ENCODE peak calls at places on chromosomes 1 and 21, in nine cellular contexts. R is NCI-H345; L is Calu3; A is AG10803; P is H54; V is NCI-H2107; M is AG20443; H is activated CD8-positive, alpha-beta memory T cell treated with anti-CD3 and anti-CD28 coated beads for 4 hours; S is activated naive CD4-positive, alpha-beta T cell treated with anti-CD3 and anti-CD28 coated beads for 36 hours. G is an unnamed sample.

GRCh38 chr1:186304982-186305949 is 69.8 kb downstream of the TPR start:
- DNase-seq in H (no peak), S (peak; percentile 45), R (no peak), P (no peak), A (peak; percentile 34), L (no peak), V (no peak), M (peak; percentile 56), G (peak; percentile 15)

GRCh38 chr1:231241751-231242150 is 739 bp downstream of the GNPAT start:
- DNase-seq in A (no peak), M (peak; percentile 39), V (no peak), R (peak; percentile 23), S (peak; percentile 50), L (peak; percentile 23), H (no peak), P (peak; percentile 14), G (no peak)

GRCh38 chr1:225533238-225533637 is 105.4 kb upstream of the LBR start:
- DNase-seq in L (no peak), R (no peak), P (no peak), V (no peak), A (no peak), M (no peak), H (no peak), S (no peak), G (no peak)

GRCh38 chr1:47478090-47478489 is 40.2 kb downstream of the FOXD2 start:
- DNase-seq in M (peak; percentile 56), A (peak; percentile 6), L (peak; percentile 62), S (no peak), H (no peak), R (no peak), V (no peak), P (no peak), G (peak; percentile 21)

GRCh38 chr1:186082235-186082937 is 292.7 kb downstream of the TPR start:
- DNase-seq in P (no peak), S (peak; percentile 28), A (peak; percentile 76), R (peak; percentile 99), L (peak; percentile 75), V (peak; percentile 93), H (no peak), M (peak; percentile 67), G (no peak)

GRCh38 chr1:112674986-112675727 is 698 bp downstream of the MOV10 start:
- DNase-seq in P (no peak), V (peak; percentile 21), S (peak; percentile 46), R (peak; percentile 63), L (peak; percentile 54), A (no peak), H (no peak), M (peak; percentile 73), G (peak; percentile 58)

GRCh38 chr21:42463861-42464515 is 32.0 kb downstream of the RSPH1 start:
- DNase-seq in A (peak; percentile 60), V (no peak), S (peak; percentile 80), R (peak; percentile 59), H (peak; percentile 47), M (no peak), L (peak; percentile 54), P (no peak), G (peak; percentile 72)

GRCh38 chr1:228852015-228852414 is 116.7 kb downstream of the RHOU start:
- DNase-seq in M (no peak), P (no peak), S (no peak), V (no peak), A (no peak), H (no peak), R (no peak), L (no peak), G (no peak)

GRCh38 chr1:46369542-46370213 is 24.4 kb upstream of the FAAH start:
- DNase-seq in S (no peak), V (no peak), A (peak; percentile 27), L (no peak), H (no peak), R (no peak), P (no peak), M (peak; percentile 52), G (no peak)

GRCh38 chr1:66334311-66334710 is 199.6 kb upstream of the SGIP1 start:
- DNase-seq in R (no peak), H (no peak), S (no peak), A (no peak), V (no peak), L (no peak), M (no peak), P (no peak), G (no peak)

GRCh38 chr1:10941891-10942541 is 70.4 kb upstream of the TARDBP start:
- DNase-seq in H (peak; percentile 29), R (peak; percentile 65), L (peak; percentile 62), P (peak; percentile 60), S (peak; percentile 68), A (peak; percentile 57), M (peak; percentile 89), V (peak; percentile 50), G (peak; percentile 80)

GRCh38 chr1:223429313-223429731 is 36.1 kb downstream of the CCDC185 start:
- DNase-seq in L (no peak), A (peak; percentile 81), R (no peak), H (no peak), M (peak; percentile 85), S (no peak), V (no peak), P (no peak), G (no peak)

GRCh38 chr1:87436534-87436933 is 107.9 kb downstream of the LMO4 start:
- DNase-seq in P (no peak), H (no peak), A (no peak), S (no peak), M (no peak), L (peak; percentile 42), R (no peak), V (no peak), G (peak; percentile 66)

GRCh38 chr1:145855426-145855948 is 3.4 kb downstream of the PIAS3 start:
- DNase-seq in R (no peak), M (no peak), P (no peak), A (no peak), L (no peak), V (no peak), S (no peak), H (no peak), G (no peak)

GRCh38 chr1:39525366-39526165 is 34.1 kb downstream of the BMP8A start:
- DNase-seq in R (no peak), A (no peak), M (no peak), V (no peak), P (no peak), S (peak; percentile 36), L (no peak), H (no peak), G (no peak)

GRCh38 chr1:205748398-205749093 is 1.4 kb downstream of the NUCKS1 start:
- DNase-seq in A (peak; percentile 84), P (peak; percentile 9), L (peak; percentile 10), H (no peak), M (peak; percentile 45), S (peak; percentile 63), R (no peak), V (no peak), G (peak; percentile 36)

GRCh38 chr1:85137660-85138059 is 63.2 kb downstream of the SYDE2 start:
- DNase-seq in M (peak; percentile 33), P (no peak), V (peak; percentile 89), H (no peak), A (peak; percentile 31), R (peak; percentile 94), S (no peak), L (peak; percentile 76), G (no peak)

GRCh38 chr1:160997323-160998038 is 23.5 kb downstream of the F11R start:
- DNase-seq in H (no peak), P (no peak), A (peak; percentile 56), M (peak; percentile 80), R (peak; percentile 21), S (peak; percentile 77), V (no peak), L (peak; percentile 80), G (peak; percentile 76)